ENCODE peak calls at places on chromosomes 13 and 19, in four cellular contexts. S is activated CD4-positive, alpha-beta T cell treated with anti-CD3 and anti-CD28 coated beads for 1 hour; O is HT-29; L is activated effector memory CD4-positive, alpha-beta T cell treated with Interleukin-2 at 50 U/mL for 16 hours. C is an unnamed sample.

GRCh38 chr19:47107201-47107952 is 6.2 kb downstream of the ZC3H4 start:
- DNase-seq in S (no peak), O (peak; percentile 92), L (peak; percentile 44), C (peak; percentile 76)

GRCh38 chr19:1170938-1171754 is 2.9 kb downstream of the SBNO2 start:
- DNase-seq in S (no peak), O (no peak), L (no peak), C (no peak)

GRCh38 chr13:44280461-44280860 is 93.2 kb upstream of the SERP2 start:
- DNase-seq in S (no peak), O (no peak), L (no peak), C (no peak)

GRCh38 chr13:113001251-113002140 is 32.5 kb downstream of the MCF2L start:
- DNase-seq in S (no peak), O (peak; percentile 87), L (no peak), C (no peak)

GRCh38 chr13:110132178-110132975 is 174.6 kb downstream of the COL4A1 start:
- DNase-seq in S (no peak), O (no peak), L (no peak), C (no peak)

GRCh38 chr13:55230570-55230908 is 1910.2 kb upstream of the PRR20A start:
- DNase-seq in S (no peak), O (no peak), L (no peak), C (no peak)

GRCh38 chr19:10339380-10339960 is at the start of gene ICAM3:
- DNase-seq in S (peak; percentile 49), O (no peak), L (peak; percentile 57), C (no peak)

GRCh38 chr19:6481541-6482342 is at the start of gene DENND1C:
- DNase-seq in S (peak; percentile 51), O (no peak), L (peak; percentile 65), C (no peak)

GRCh38 chr19:16075430-16076153 is 703 bp upstream of the TPM4 start:
- DNase-seq in S (no peak), O (no peak), L (no peak), C (no peak)

GRCh38 chr13:95083758-95084157 is 217.5 kb downstream of the ABCC4 start:
- DNase-seq in S (no peak), O (no peak), L (no peak), C (no peak)

GRCh38 chr13:46278474-46278873 is 66.7 kb downstream of the LRRC63 start:
- DNase-seq in S (no peak), O (no peak), L (no peak), C (no peak)

GRCh38 chr13:113801289-113801961 is 42.4 kb downstream of the TMEM255B start:
- DNase-seq in S (no peak), O (no peak), L (no peak), C (no peak)

GRCh38 chr13:107730835-107731234 is 484.5 kb downstream of the LIG4 start:
- DNase-seq in S (no peak), O (no peak), L (no peak), C (no peak)

GRCh38 chr19:14704450-14704849 is 14.6 kb downstream of the ZNF333 start:
- DNase-seq in S (no peak), O (no peak), L (no peak), C (no peak)

GRCh38 chr13:48448963-48449614 is 36.2 kb upstream of the LPAR6 start:
- DNase-seq in S (no peak), O (no peak), L (no peak), C (no peak)

GRCh38 chr13:41621716-41622508 is 164.6 kb downstream of the RGCC start:
- DNase-seq in S (no peak), O (no peak), L (no peak), C (no peak)

C was measured in LoVo.